ENCODE peak calls at places on chromosomes 5 and 9, in ten cellular contexts. L, G, B, A, U, T, E, P, W and D are unnamed samples.

GRCh38 chr9:137244486-137245449 is 3.7 kb downstream of the TUBB4B start:
- DNase-seq in L (no peak), G (no peak), B (no peak), A (no peak), U (no peak), T (peak; percentile 33), E (no peak), P (no peak), W (no peak), D (no peak)

GRCh38 chr5:120614512-120614911 is 150.4 kb downstream of the PRR16 start:
- DNase-seq in L (no peak), G (no peak), B (peak; percentile 81), A (no peak), U (no peak), T (no peak), E (no peak), P (no peak), W (no peak), D (no peak)

GRCh38 chr5:58491216-58491892 is at the start of gene GAPT:
- DNase-seq in L (no peak), G (no peak), B (no peak), A (no peak), U (no peak), T (no peak), E (no peak), P (no peak), W (no peak), D (no peak)

GRCh38 chr5:134539732-134540131 is 14.3 kb downstream of the JADE2 start:
- DNase-seq in L (no peak), G (no peak), B (no peak), A (no peak), U (no peak), T (peak; percentile 88), E (no peak), P (no peak), W (no peak), D (no peak)

GRCh38 chr5:69293882-69294281 is 38.7 kb downstream of the CCDC125 start:
- DNase-seq in L (no peak), G (no peak), B (no peak), A (no peak), U (no peak), T (no peak), E (no peak), P (no peak), W (no peak), D (no peak)

GRCh38 chr9:79195904-79196303 is 375.9 kb upstream of the TLE4 start:
- DNase-seq in L (no peak), G (no peak), B (peak; percentile 83), A (no peak), U (no peak), T (no peak), E (no peak), P (no peak), W (no peak), D (no peak)

GRCh38 chr9:77291714-77292113 is 114.4 kb downstream of the VPS13A start:
- DNase-seq in L (no peak), G (no peak), B (peak; percentile 31), A (no peak), U (no peak), T (no peak), E (no peak), P (no peak), W (no peak), D (no peak)

GRCh38 chr5:107314330-107314729 is 356.4 kb downstream of the EFNA5 start:
- DNase-seq in L (no peak), G (no peak), B (no peak), A (no peak), U (no peak), T (no peak), E (no peak), P (no peak), W (no peak), D (no peak)

GRCh38 chr5:128305341-128305740 is 221.8 kb downstream of the SLC12A2 start:
- DNase-seq in L (no peak), G (no peak), B (no peak), A (no peak), U (no peak), T (no peak), E (no peak), P (no peak), W (no peak), D (no peak)

GRCh38 chr9:106772523-106773290 is 90.3 kb upstream of the ZNF462 start:
- DNase-seq in L (no peak), G (no peak), B (peak; percentile 16), A (no peak), U (no peak), T (no peak), E (no peak), P (no peak), W (no peak), D (no peak)

GRCh38 chr5:158382473-158382872 is 523.5 kb upstream of the CLINT1 start:
- DNase-seq in L (peak; percentile 46), G (no peak), B (peak; percentile 95), A (peak; percentile 70), U (peak; percentile 75), T (no peak), E (no peak), P (no peak), W (peak; percentile 78), D (peak; percentile 54)

GRCh38 chr9:81264516-81264915 is 424.8 kb downstream of the TLE1 start:
- DNase-seq in L (no peak), G (no peak), B (peak; percentile 4), A (no peak), U (no peak), T (no peak), E (no peak), P (no peak), W (peak; percentile 39), D (no peak)

GRCh38 chr5:10932426-10932825 is 171.4 kb upstream of the DAP start:
- DNase-seq in L (no peak), G (no peak), B (no peak), A (no peak), U (no peak), T (no peak), E (no peak), P (no peak), W (no peak), D (no peak)

GRCh38 chr9:17578911-17579793 is at the start of gene SH3GL2:
- DNase-seq in L (no peak), G (no peak), B (peak; percentile 16), A (peak; percentile 84), U (no peak), T (peak; percentile 89), E (no peak), P (no peak), W (peak; percentile 26), D (peak; percentile 10)

GRCh38 chr5:143118222-143118621 is 285.3 kb downstream of the NR3C1 start:
- DNase-seq in L (no peak), G (no peak), B (no peak), A (no peak), U (no peak), T (no peak), E (no peak), P (no peak), W (no peak), D (no peak)

GRCh38 chr5:148873690-148874485 is 47.5 kb downstream of the ADRB2 start:
- DNase-seq in L (no peak), G (no peak), B (no peak), A (no peak), U (no peak), T (no peak), E (no peak), P (no peak), W (no peak), D (no peak)

GRCh38 chr5:61177070-61177469 is 14.8 kb upstream of the SMIM15 start:
- DNase-seq in L (no peak), G (no peak), B (no peak), A (no peak), U (no peak), T (no peak), E (no peak), P (no peak), W (no peak), D (no peak)

GRCh38 chr5:150487199-150488061 is 20.5 kb upstream of the NDST1 start:
- DNase-seq in L (no peak), G (no peak), B (peak; percentile 51), A (no peak), U (no peak), T (no peak), E (no peak), P (no peak), W (no peak), D (no peak)

GRCh38 chr5:32074401-32074800 is 99.7 kb downstream of the GOLPH3 start:
- DNase-seq in L (no peak), G (no peak), B (no peak), A (no peak), U (no peak), T (peak; percentile 38), E (no peak), P (no peak), W (peak; percentile 46), D (no peak)